ENCODE peak calls at places on chromosomes 2 and 18, in four cellular contexts. One of them, this sample, is unnamed.

GRCh38 chr18:22432672-22433137 is 15.0 kb upstream of the CTAGE1 start:
- DNase-seq in A549: peak
- DNase-seq in HCT116: peak
- DNase-seq in SK-N-SH: no peak
- DNase-seq in this sample: no peak

GRCh38 chr2:30358822-30359221 is 88.2 kb upstream of the LCLAT1 start:
- DNase-seq in HCT116: no peak
- DNase-seq in SK-N-SH: no peak
- DNase-seq in A549: no peak
- DNase-seq in this sample: no peak

GRCh38 chr2:46749042-46749461 is 166.6 kb downstream of the MCFD2 start:
- DNase-seq in SK-N-SH: no peak
- DNase-seq in A549: peak
- DNase-seq in HCT116: no peak
- DNase-seq in this sample: no peak

GRCh38 chr2:54676656-54677055 is 46.8 kb upstream of the EML6 start:
- DNase-seq in A549: no peak
- DNase-seq in HCT116: no peak
- DNase-seq in SK-N-SH: no peak
- DNase-seq in this sample: no peak

GRCh38 chr2:80022018-80022417 is 282.5 kb downstream of the LRRTM1 start:
- DNase-seq in HCT116: no peak
- DNase-seq in SK-N-SH: no peak
- DNase-seq in A549: no peak
- DNase-seq in this sample: no peak

GRCh38 chr2:69994166-69994565 is 32.7 kb upstream of the ASPRV1 start:
- DNase-seq in SK-N-SH: no peak
- DNase-seq in HCT116: no peak
- DNase-seq in A549: no peak
- DNase-seq in this sample: no peak

GRCh38 chr2:42338567-42339190 is 22.3 kb downstream of the COX7A2L start:
- DNase-seq in A549: no peak
- DNase-seq in SK-N-SH: no peak
- DNase-seq in HCT116: no peak
- DNase-seq in this sample: no peak

GRCh38 chr2:198004921-198005829 is 200.8 kb downstream of the PLCL1 start:
- DNase-seq in A549: no peak
- DNase-seq in HCT116: no peak
- DNase-seq in SK-N-SH: no peak
- DNase-seq in this sample: no peak

GRCh38 chr2:126884861-126885481 is 13.7 kb upstream of the TEX51 start:
- DNase-seq in HCT116: no peak
- DNase-seq in A549: no peak
- DNase-seq in SK-N-SH: no peak
- DNase-seq in this sample: no peak

GRCh38 chr2:12665334-12665733 is 51.4 kb upstream of the TRIB2 start:
- DNase-seq in HCT116: peak
- DNase-seq in SK-N-SH: no peak
- DNase-seq in A549: no peak
- DNase-seq in this sample: no peak

GRCh38 chr2:226118471-226119429 is 680.9 kb downstream of the IRS1 start:
- DNase-seq in SK-N-SH: no peak
- DNase-seq in A549: peak
- DNase-seq in HCT116: peak
- DNase-seq in this sample: peak

GRCh38 chr2:85439986-85440385 is 21.5 kb downstream of the SH2D6 start:
- DNase-seq in A549: no peak
- DNase-seq in SK-N-SH: no peak
- DNase-seq in HCT116: no peak
- DNase-seq in this sample: no peak

GRCh38 chr18:36786686-36787085 is 42.1 kb downstream of the TPGS2 start:
- DNase-seq in A549: no peak
- DNase-seq in SK-N-SH: no peak
- DNase-seq in HCT116: no peak
- DNase-seq in this sample: no peak

GRCh38 chr2:20822535-20823490 is at the start of gene LDAH:
- DNase-seq in A549: peak
- DNase-seq in SK-N-SH: peak
- DNase-seq in HCT116: peak
- DNase-seq in this sample: peak

GRCh38 chr18:23400918-23401317 is 52.2 kb upstream of the RIOK3 start:
- DNase-seq in SK-N-SH: no peak
- DNase-seq in HCT116: no peak
- DNase-seq in A549: no peak
- DNase-seq in this sample: no peak

GRCh38 chr2:195404650-195405049 is 252.4 kb upstream of the SLC39A10 start:
- DNase-seq in SK-N-SH: no peak
- DNase-seq in A549: no peak
- DNase-seq in HCT116: no peak
- DNase-seq in this sample: no peak

GRCh38 chr18:61556862-61557261 is 223.6 kb downstream of the CDH20 start:
- DNase-seq in SK-N-SH: no peak
- DNase-seq in A549: no peak
- DNase-seq in HCT116: no peak
- DNase-seq in this sample: no peak
- TF ChIP-seq REST in SK-N-SH: no peak
- TF ChIP-seq REST in A549: no peak
- TF ChIP-seq REST in HCT116: no peak
- TF ChIP-seq REST in this sample: no peak

GRCh38 chr2:27717070-27717453 is 53.4 kb downstream of the SLC4A1AP start:
- DNase-seq in SK-N-SH: peak
- DNase-seq in A549: no peak
- DNase-seq in HCT116: no peak
- DNase-seq in this sample: no peak
- H3K27ac ChIP-seq in SK-N-SH: no peak
- H3K27ac ChIP-seq in A549: peak
- H3K27ac ChIP-seq in HCT116: no peak
- H3K27ac ChIP-seq in this sample: no peak

GRCh38 chr2:227939271-227940027 is 68.0 kb downstream of the DAW1 start:
- DNase-seq in SK-N-SH: peak
- DNase-seq in A549: peak
- DNase-seq in HCT116: peak
- DNase-seq in this sample: no peak
- TF ChIP-seq CTCF in SK-N-SH: peak
- TF ChIP-seq CTCF in A549: peak
- TF ChIP-seq CTCF in HCT116: peak
- TF ChIP-seq CTCF in this sample: no peak

GRCh38 chr2:207813942-207814341 is 44.2 kb upstream of the FZD5 start:
- DNase-seq in HCT116: no peak
- DNase-seq in A549: no peak
- DNase-seq in SK-N-SH: no peak
- DNase-seq in this sample: no peak

GRCh38 chr2:207812858-207813175 is 43.1 kb upstream of the FZD5 start:
- DNase-seq in HCT116: no peak
- DNase-seq in SK-N-SH: no peak
- DNase-seq in A549: no peak
- DNase-seq in this sample: no peak

GRCh38 chr2:207810200-207810788 is 40.6 kb upstream of the FZD5 start:
- DNase-seq in A549: no peak
- DNase-seq in HCT116: no peak
- DNase-seq in SK-N-SH: no peak
- DNase-seq in this sample: no peak

GRCh38 chr2:207813221-207813916 is 43.7 kb upstream of the FZD5 start:
- DNase-seq in SK-N-SH: no peak
- DNase-seq in HCT116: no peak
- DNase-seq in A549: no peak
- DNase-seq in this sample: no peak

GRCh38 chr2:207812058-207812857 is 42.6 kb upstream of the FZD5 start:
- DNase-seq in HCT116: no peak
- DNase-seq in SK-N-SH: no peak
- DNase-seq in A549: no peak
- DNase-seq in this sample: no peak
- TF ChIP-seq REST in HCT116: no peak
- TF ChIP-seq REST in SK-N-SH: no peak
- TF ChIP-seq REST in A549: no peak
- TF ChIP-seq REST in this sample: no peak

This sample was measured in HL-60.